ENCODE peak calls at places on chromosome 11, in ten cellular contexts. T is K562, U is lower leg skin, Z is sigmoid colon, B is NT2/D1, R is heart right ventricle, X is right lobe of liver, P is H7, K is PC-3, W is psoas muscle. D is an unnamed sample.

GRCh38 chr11:12961615-12962014 is 47.5 kb upstream of the RASSF10 start:
- DNase-seq in T (no peak), U (no peak), Z (no peak), B (no peak), R (no peak), X (no peak), P (no peak), K (peak; percentile 16), W (no peak), D (no peak)

GRCh38 chr11:41459602-41460405 is at the start of gene LRRC4C:
- DNase-seq in T (no peak), U (no peak), Z (no peak), B (no peak), R (no peak), X (no peak), P (no peak), K (peak; percentile 3), W (no peak), D (no peak)

GRCh38 chr11:47847892-47848635 is at the start of gene NUP160:
- DNase-seq in T (peak; percentile 90), U (peak; percentile 97), Z (peak; percentile 90), B (peak; percentile 69), R (peak; percentile 86), X (peak; percentile 90), P (peak; percentile 93), K (peak; percentile 61), W (peak; percentile 86), D (peak; percentile 94)

GRCh38 chr11:106076421-106076922 is 675 bp downstream of the KBTBD3 start:
- DNase-seq in T (no peak), U (no peak), Z (peak; percentile 61), B (no peak), R (no peak), X (peak; percentile 44), P (no peak), K (peak; percentile 17), W (no peak), D (peak; percentile 25)

GRCh38 chr11:65560555-65561418 is 2.6 kb upstream of the LTBP3 start:
- DNase-seq in T (no peak), U (no peak), Z (peak; percentile 89), B (no peak), R (peak; percentile 61), X (no peak), P (peak; percentile 89), K (peak; percentile 56), W (peak; percentile 64), D (peak; percentile 74)

GRCh38 chr11:76592025-76592914 is 78.3 kb downstream of the LRRC32 start:
- DNase-seq in T (no peak), U (peak; percentile 75), Z (no peak), B (no peak), R (no peak), X (no peak), P (no peak), K (no peak), W (no peak), D (no peak)

GRCh38 chr11:36635463-36635862 is 37.4 kb upstream of the RAG2 start:
- DNase-seq in T (no peak), U (no peak), Z (peak; percentile 68), B (no peak), R (no peak), X (no peak), P (no peak), K (no peak), W (no peak), D (no peak)

GRCh38 chr11:104892723-104893511 is 5.3 kb downstream of the CASP12 start:
- DNase-seq in T (no peak), U (no peak), Z (no peak), B (no peak), R (no peak), X (no peak), P (no peak), K (peak; percentile 37), W (no peak), D (no peak)

GRCh38 chr11:66685276-66686099 is 7.8 kb upstream of the RBM4B start:
- DNase-seq in T (no peak), U (peak; percentile 80), Z (no peak), B (no peak), R (no peak), X (no peak), P (peak; percentile 26), K (no peak), W (no peak), D (no peak)

DNA sequence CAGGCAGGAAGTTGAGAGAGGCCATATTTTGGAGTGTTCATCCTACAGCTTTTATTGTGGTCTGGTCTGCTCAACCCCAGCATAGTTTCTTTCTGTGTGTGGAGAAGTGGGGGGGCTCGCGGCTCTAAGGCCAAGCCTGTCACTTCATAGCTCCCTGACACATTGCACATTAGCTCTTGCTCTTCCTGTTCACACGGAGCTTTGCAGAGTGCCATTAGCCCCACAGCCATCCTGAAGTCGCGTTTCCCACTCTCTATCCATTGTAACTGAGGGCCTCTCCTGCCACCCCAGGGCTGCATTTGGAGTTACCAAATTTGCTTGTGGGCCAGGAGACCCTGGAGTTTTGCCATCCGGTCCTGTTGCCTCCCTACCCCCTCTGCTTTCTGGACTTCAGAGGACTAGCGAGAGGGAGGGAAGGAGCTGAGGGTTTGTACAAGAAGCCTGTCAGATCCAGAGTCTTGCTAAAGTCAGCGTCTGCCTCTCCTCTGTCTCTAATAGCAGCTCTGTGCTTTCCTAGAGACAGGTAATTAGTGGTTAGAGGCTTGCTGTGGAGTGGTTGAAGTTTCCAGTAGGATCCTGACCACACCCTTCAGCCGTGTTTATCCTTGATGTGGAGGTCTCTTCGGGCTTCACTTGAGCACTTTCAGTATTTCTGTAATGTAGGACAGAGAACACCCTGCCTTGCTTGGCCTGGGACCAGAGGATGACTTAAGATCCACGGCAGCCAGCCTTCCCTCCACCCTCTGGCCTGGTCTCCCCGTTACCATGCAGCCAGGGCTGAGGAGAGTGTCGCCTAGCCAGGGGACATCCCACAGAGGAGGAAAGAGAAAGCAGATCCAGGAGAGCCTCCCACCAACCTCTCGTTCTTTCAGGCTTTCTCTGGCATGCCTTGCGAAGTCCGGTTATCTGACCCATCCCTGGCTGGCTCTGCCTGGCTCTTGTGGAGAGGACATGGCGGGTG is 14.1 kb downstream of the DCPS start:
- DNase-seq in T (no peak), U (peak; percentile 95), Z (peak; percentile 93), B (no peak), R (peak; percentile 74), X (no peak), P (no peak), K (no peak), W (peak; percentile 78), D (peak; percentile 86)
- H3K4me3 ChIP-seq in T (no peak overlapping the region), U (no peak overlapping the region), Z (no peak overlapping the region), B (no peak overlapping the region), R (no peak overlapping the region), X (no peak overlapping the region), P (no peak overlapping the region), K (no peak overlapping the region), W (peak overlapping the region; percentile 14), D (no peak overlapping the region)

DNA sequence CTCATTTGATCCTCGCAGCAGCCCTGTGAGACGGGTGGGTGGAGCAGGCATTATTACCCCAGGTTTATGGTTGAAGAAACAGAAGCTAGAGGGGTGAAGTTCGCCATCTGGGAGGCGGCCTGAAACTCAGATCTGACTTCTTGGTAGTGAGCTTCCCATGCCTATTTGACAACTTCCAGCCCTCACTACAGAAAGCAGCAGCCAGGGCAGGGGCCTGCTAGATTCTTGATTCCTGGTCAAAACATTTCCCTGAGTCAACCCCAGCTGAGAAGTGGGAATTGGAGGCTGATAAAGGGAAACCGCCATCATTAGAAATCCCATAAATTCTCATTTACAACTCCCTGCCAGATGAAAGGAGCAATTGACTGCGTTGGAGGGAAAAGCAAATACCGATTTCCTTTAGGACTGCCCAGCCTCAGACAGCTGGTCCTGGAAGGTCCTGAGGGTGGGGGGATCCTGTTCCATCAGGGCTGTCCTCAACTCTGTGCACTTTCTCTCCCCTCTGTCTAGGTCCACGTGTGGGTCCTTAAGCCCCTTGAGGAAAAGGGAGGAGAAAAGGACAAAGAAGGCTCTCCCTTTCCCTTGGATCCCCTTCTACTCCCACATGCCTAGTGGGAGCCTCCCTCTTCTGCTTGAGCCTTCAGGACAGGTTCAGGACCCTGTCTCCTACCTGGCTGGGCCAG is 10.2 kb upstream of the NECTIN1 start:
- DNase-seq in T (no peak), U (no peak), Z (no peak), B (no peak), R (no peak), X (no peak), P (no peak), K (no peak), W (no peak), D (no peak)
- H3K4me3 ChIP-seq in T (no peak overlapping the region), U (no peak overlapping the region), Z (no peak overlapping the region), B (no peak overlapping the region), R (no peak overlapping the region), X (no peak overlapping the region), P (no peak overlapping the region), K (no peak overlapping the region), W (no peak overlapping the region), D (no peak overlapping the region)

GRCh38 chr11:4924239-4924638 is at the start of gene OR51G1:
- DNase-seq in T (no peak), U (no peak), Z (no peak), B (no peak), R (no peak), X (no peak), P (no peak), K (no peak), W (no peak), D (no peak)
- H3K4me3 ChIP-seq in T (no peak within 1 kb of the TSS), U (no peak within 1 kb of the TSS), Z (no peak within 1 kb of the TSS), B (no peak within 1 kb of the TSS), R (no peak within 1 kb of the TSS), X (no peak within 1 kb of the TSS), P (no peak within 1 kb of the TSS), K (no peak within 1 kb of the TSS), W (no peak within 1 kb of the TSS), D (no peak within 1 kb of the TSS)

GRCh38 chr11:34030386-34030785 is 21.1 kb upstream of the CAPRIN1 start:
- DNase-seq in T (no peak), U (no peak), Z (no peak), B (no peak), R (no peak), X (no peak), P (no peak), K (no peak), W (no peak), D (no peak)

GRCh38 chr11:34029176-34029575 is 22.4 kb upstream of the CAPRIN1 start:
- DNase-seq in T (no peak), U (no peak), Z (no peak), B (no peak), R (no peak), X (no peak), P (no peak), K (no peak), W (no peak), D (no peak)

GRCh38 chr11:34027516-34028406 is 23.8 kb upstream of the CAPRIN1 start:
- DNase-seq in T (no peak), U (no peak), Z (no peak), B (no peak), R (no peak), X (peak; percentile 89), P (no peak), K (no peak), W (no peak), D (no peak)

GRCh38 chr11:34026432-34026831 is 25.1 kb upstream of the CAPRIN1 start:
- DNase-seq in T (no peak), U (no peak), Z (no peak), B (no peak), R (no peak), X (no peak), P (no peak), K (no peak), W (no peak), D (no peak)

DNA sequence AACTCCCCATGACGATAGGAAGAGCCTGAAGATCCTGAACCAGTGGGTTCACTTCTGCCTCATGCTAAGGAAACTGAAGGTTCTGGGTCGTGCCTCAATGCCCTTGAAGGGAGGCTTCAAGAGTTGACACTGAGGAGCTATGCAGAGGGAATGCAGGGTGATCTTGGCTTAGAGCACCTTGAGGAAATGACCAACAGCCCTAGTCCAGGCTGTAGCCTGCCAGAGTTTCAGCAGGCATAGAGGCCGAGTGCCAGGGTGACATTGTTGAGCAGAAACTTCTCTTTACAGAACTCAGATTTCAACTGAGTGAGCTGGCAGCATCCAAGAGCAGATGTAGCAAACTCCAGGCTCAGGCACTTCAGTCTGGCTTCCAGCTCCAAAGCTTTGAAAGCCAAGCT is 23.1 kb upstream of the CAPRIN1 start:
- DNase-seq in T (no peak), U (no peak), Z (no peak), B (no peak), R (peak; percentile 13), X (peak; percentile 73), P (no peak), K (no peak), W (peak; percentile 23), D (no peak)
- H3K4me3 ChIP-seq in T (no peak overlapping the region), U (no peak overlapping the region), Z (no peak overlapping the region), B (no peak overlapping the region), R (no peak overlapping the region), X (no peak overlapping the region), P (no peak overlapping the region), K (no peak overlapping the region), W (no peak overlapping the region), D (no peak overlapping the region)

D was measured in testis.